ENCODE peak calls at places on chromosomes 12 and 14, in four cellular contexts. J is ecto neural progenitor cell, Y is pons, N is ELR. T is an unnamed sample.

GRCh38 chr14:24296341-24297157 is 3.0 kb downstream of the DHRS1 start:
- DNase-seq in Y (peak), J (peak), N (peak), T (peak)

GRCh38 chr12:124884587-124885438 is 21.1 kb upstream of the SCARB1 start:
- DNase-seq in J (no peak), N (no peak), Y (no peak), T (no peak)

GRCh38 chr12:59173696-59174095 is 253.4 kb upstream of the LRIG3 start:
- DNase-seq in J (no peak), N (peak), Y (peak), T (no peak)

GRCh38 chr12:68435238-68435637 is 103.1 kb upstream of the MDM1 start:
- DNase-seq in J (no peak), Y (no peak), N (no peak), T (no peak)

GRCh38 chr14:72613196-72613974 is 280.5 kb downstream of the DPF3 start:
- DNase-seq in N (peak), J (peak), Y (no peak), T (no peak)

GRCh38 chr14:93318927-93319326 is 13.9 kb downstream of the BTBD7 start:
- DNase-seq in Y (no peak), N (peak), J (no peak), T (peak)

GRCh38 chr14:49946320-49947141 is 53.6 kb downstream of the ARF6 start:
- DNase-seq in Y (peak), J (no peak), N (peak), T (peak)

GRCh38 chr14:100091386-100091785 is 26.2 kb downstream of the EVL start:
- DNase-seq in J (no peak), N (no peak), Y (no peak), T (no peak)

GRCh38 chr12:121610239-121611149 is 15.8 kb upstream of the ORAI1 start:
- DNase-seq in N (peak), J (no peak), Y (no peak), T (no peak)

GRCh38 chr14:95260537-95261440 is 58.9 kb downstream of the CLMN start:
- DNase-seq in J (no peak), N (peak), Y (no peak), T (no peak)

GRCh38 chr12:6301721-6302120 is 8.8 kb upstream of the PLEKHG6 start:
- DNase-seq in N (no peak), J (no peak), Y (no peak), T (no peak)

GRCh38 chr12:102571889-102572288 is 91.5 kb upstream of the IGF1 start:
- DNase-seq in Y (no peak), J (no peak), N (peak), T (no peak)

GRCh38 chr14:43687866-43688265 is 819.2 kb downstream of the FSCB start:
- DNase-seq in Y (no peak), N (peak), J (no peak), T (no peak)

GRCh38 chr12:95548539-95549391 is 2.5 kb downstream of the USP44 start:
- DNase-seq in N (peak), J (peak), Y (no peak), T (peak)

GRCh38 chr14:102095231-102095870 is 8.5 kb upstream of the HSP90AA1 start:
- DNase-seq in N (peak), Y (no peak), J (no peak), T (no peak)

GRCh38 chr12:32756476-32757158 is 920 bp upstream of the YARS2 start:
- DNase-seq in N (peak), J (peak), Y (no peak), T (no peak)

GRCh38 chr14:96082420-96083300 is 43.5 kb downstream of the C14orf132 start:
- DNase-seq in J (no peak), Y (no peak), N (no peak), T (no peak)

GRCh38 chr12:65170245-65170881 is 980 bp downstream of the LEMD3 start:
- DNase-seq in N (peak), Y (peak), J (peak), T (peak)

GRCh38 chr14:102487204-102487577 is 22.4 kb downstream of the ANKRD9 start:
- DNase-seq in Y (no peak), N (no peak), J (no peak), T (no peak)

GRCh38 chr12:115870527-115870926 is 407.0 kb downstream of the MED13L start:
- DNase-seq in J (no peak), N (no peak), Y (no peak), T (no peak)

GRCh38 chr14:90545431-90545830 is 148.6 kb downstream of the CALM1 start:
- DNase-seq in J (no peak), Y (no peak), N (no peak), T (no peak)

GRCh38 chr12:119115296-119115905 is 63.3 kb upstream of the HSPB8 start:
- DNase-seq in N (peak), Y (peak), J (peak), T (no peak)

GRCh38 chr12:69024413-69024812 is 91.4 kb upstream of the CPM start:
- DNase-seq in J (no peak), Y (no peak), N (peak), T (no peak)

GRCh38 chr12:58503731-58504520 is 416.4 kb downstream of the LRIG3 start:
- DNase-seq in J (no peak), Y (no peak), N (peak), T (no peak)

GRCh38 chr14:32933943-32934890 is 4.5 kb upstream of the NPAS3 start:
- DNase-seq in N (no peak), J (peak), Y (peak), T (no peak)

GRCh38 chr12:95701275-95701674 is 89.3 kb downstream of the NTN4 start:
- DNase-seq in Y (no peak), J (no peak), N (peak), T (no peak)

GRCh38 chr14:48805315-48805714 is 780.9 kb downstream of the RPS29 start:
- DNase-seq in Y (no peak), N (no peak), J (peak), T (no peak)

GRCh38 chr12:122333142-122334087 is 67.1 kb upstream of the VPS33A start:
- DNase-seq in J (no peak), N (no peak), Y (no peak), T (no peak)

T was measured in DMS79.